ENCODE peak calls at places on chromosomes 7 and 10, in six cellular contexts. A is stimulated activated CD4-positive, alpha-beta T cell treated with anti-CD3 and anti-CD28 coated beads, Interleukin-2, amount 100 ng/mL, for 48 hours; Y is HCT116; F is T1000; B is HS-27A; M is activated gamma-delta T cell treated with Interleukin-2 at 50 U/mL for 16 hours. X is an unnamed sample.

GRCh38 chr7:85177316-85177715 is 9.5 kb downstream of the SEMA3D start:
- DNase-seq in A (no peak), Y (no peak), F (no peak), B (no peak), M (no peak), X (no peak)

GRCh38 chr7:87370660-87371180 is 25.3 kb downstream of the CROT start:
- DNase-seq in A (no peak), Y (no peak), F (no peak), B (no peak), M (no peak), X (no peak)

GRCh38 chr10:58508316-58508715 is 4.4 kb upstream of the BICC1 start:
- DNase-seq in A (no peak), Y (no peak), F (no peak), B (no peak), M (no peak), X (no peak)

GRCh38 chr10:21364196-21365114 is 161.0 kb downstream of the SKIDA1 start:
- DNase-seq in A (no peak), Y (peak), F (peak), B (peak), M (no peak), X (no peak)

GRCh38 chr10:12749760-12750478 is 251.6 kb downstream of the CCDC3 start:
- DNase-seq in A (no peak), Y (no peak), F (no peak), B (no peak), M (no peak), X (no peak)

GRCh38 chr10:739403-739802 is 49.9 kb upstream of the DIP2C start:
- DNase-seq in A (no peak), Y (no peak), F (no peak), B (no peak), M (no peak), X (no peak)

GRCh38 chr7:46317256-46317655 is 396.2 kb upstream of the IGFBP3 start:
- DNase-seq in A (no peak), Y (no peak), F (no peak), B (no peak), M (no peak), X (no peak)

GRCh38 chr7:8129323-8129659 is 132.7 kb downstream of the ICA1 start:
- DNase-seq in A (no peak), Y (no peak), F (no peak), B (no peak), M (no peak), X (no peak)

GRCh38 chr10:46229144-46229563 is 57.6 kb upstream of the ANTXRL start:
- DNase-seq in A (peak), Y (no peak), F (no peak), B (no peak), M (no peak), X (peak)

GRCh38 chr10:115171392-115171960 is 78.3 kb downstream of the ATRNL1 start:
- DNase-seq in A (no peak), Y (peak), F (no peak), B (no peak), M (no peak), X (no peak)

GRCh38 chr10:26755443-26755903 is 58.0 kb downstream of the PDSS1 start:
- DNase-seq in A (no peak), Y (peak), F (no peak), B (no peak), M (no peak), X (no peak)

GRCh38 chr7:50497968-50498367 is 47.8 kb upstream of the FIGNL1 start:
- DNase-seq in A (no peak), Y (no peak), F (no peak), B (no peak), M (no peak), X (no peak)

GRCh38 chr10:104732222-104732621 is 91.1 kb downstream of the SORCS3 start:
- DNase-seq in A (no peak), Y (no peak), F (no peak), B (no peak), M (no peak), X (no peak)

GRCh38 chr10:120969219-120969645 is 118.1 kb downstream of the WDR11 start:
- DNase-seq in A (no peak), Y (no peak), F (no peak), B (no peak), M (no peak), X (no peak)

GRCh38 chr7:16839646-16840045 is 34.8 kb upstream of the AGR2 start:
- DNase-seq in A (no peak), Y (no peak), F (no peak), B (no peak), M (no peak), X (no peak)

GRCh38 chr7:26664735-26665420 is 199.5 kb downstream of the SKAP2 start:
- DNase-seq in A (no peak), Y (no peak), F (no peak), B (no peak), M (peak), X (peak)

GRCh38 chr7:140625908-140626868 is 14.4 kb downstream of the DENND2A start:
- DNase-seq in A (no peak), Y (no peak), F (peak), B (peak), M (no peak), X (no peak)

GRCh38 chr7:43170571-43170970 is 58.1 kb downstream of the HECW1 start:
- DNase-seq in A (no peak), Y (no peak), F (no peak), B (no peak), M (no peak), X (no peak)

GRCh38 chr7:122689346-122690109 is 9.4 kb downstream of the RNF133 start:
- DNase-seq in A (no peak), Y (no peak), F (no peak), B (no peak), M (no peak), X (no peak)

GRCh38 chr7:74655785-74656420 is 1.6 kb upstream of the GTF2I start:
- DNase-seq in A (no peak), Y (no peak), F (no peak), B (no peak), M (no peak), X (no peak)

GRCh38 chr7:106223156-106223555 is 61.6 kb downstream of the NAMPT start:
- DNase-seq in A (no peak), Y (no peak), F (no peak), B (no peak), M (no peak), X (no peak)

GRCh38 chr7:49771427-49772176 is 1.8 kb upstream of the VWC2 start:
- DNase-seq in A (no peak), Y (no peak), F (no peak), B (no peak), M (no peak), X (no peak)

GRCh38 chr10:43901744-43902504 is 253.2 kb upstream of the ZNF32 start:
- DNase-seq in A (no peak), Y (no peak), F (no peak), B (no peak), M (no peak), X (no peak)

GRCh38 chr7:50610521-50611277 is 45.5 kb upstream of the DDC start:
- DNase-seq in A (no peak), Y (no peak), F (no peak), B (no peak), M (peak), X (peak)